ENCODE peak calls at places on chromosome X, in five cellular contexts. One of them, this sample, is unnamed.

GRCh38 chrX:147675819-147676218 is 235.9 kb upstream of the FMR1 start:
- DNase-seq in neural progenitor cell: no peak
- DNase-seq in hepatocyte: no peak
- DNase-seq in uterus: no peak
- DNase-seq in aorta: no peak
- DNase-seq in this sample: no peak

GRCh38 chrX:12770440-12770839 is 20.8 kb upstream of the PRPS2 start:
- DNase-seq in aorta: no peak
- DNase-seq in neural progenitor cell: peak
- DNase-seq in hepatocyte: peak
- DNase-seq in uterus: no peak
- DNase-seq in this sample: no peak

GRCh38 chrX:23704673-23705206 is 37.4 kb downstream of the PRDX4 start:
- DNase-seq in hepatocyte: no peak
- DNase-seq in aorta: no peak
- DNase-seq in neural progenitor cell: no peak
- DNase-seq in uterus: no peak
- DNase-seq in this sample: no peak

GRCh38 chrX:96435636-96436035 is 249.0 kb upstream of the DIAPH2 start:
- DNase-seq in hepatocyte: no peak
- DNase-seq in uterus: no peak
- DNase-seq in neural progenitor cell: no peak
- DNase-seq in aorta: no peak
- DNase-seq in this sample: no peak

GRCh38 chrX:30793075-30793766 is 95.8 kb downstream of the TAB3 start:
- DNase-seq in uterus: no peak
- DNase-seq in neural progenitor cell: no peak
- DNase-seq in hepatocyte: no peak
- DNase-seq in aorta: peak
- DNase-seq in this sample: no peak

GRCh38 chrX:153643431-153644351 is 3.3 kb upstream of the DUSP9 start:
- DNase-seq in neural progenitor cell: peak
- DNase-seq in hepatocyte: no peak
- DNase-seq in aorta: peak
- DNase-seq in uterus: no peak
- DNase-seq in this sample: no peak

GRCh38 chrX:791479-792034 is 161.0 kb downstream of the SHOX start:
- DNase-seq in neural progenitor cell: peak
- DNase-seq in aorta: no peak
- DNase-seq in uterus: no peak
- DNase-seq in hepatocyte: no peak
- DNase-seq in this sample: no peak

GRCh38 chrX:24990585-24990984 is 25.2 kb downstream of the ARX start:
- DNase-seq in neural progenitor cell: peak
- DNase-seq in aorta: no peak
- DNase-seq in hepatocyte: no peak
- DNase-seq in uterus: no peak
- DNase-seq in this sample: no peak

GRCh38 chrX:68846536-68846935 is 17.7 kb downstream of the EFNB1 start:
- DNase-seq in neural progenitor cell: peak
- DNase-seq in hepatocyte: no peak
- DNase-seq in aorta: no peak
- DNase-seq in uterus: no peak
- DNase-seq in this sample: no peak

GRCh38 chrX:10636337-10636736 is 16.0 kb upstream of the MID1 start:
- DNase-seq in aorta: no peak
- DNase-seq in uterus: peak
- DNase-seq in neural progenitor cell: peak
- DNase-seq in hepatocyte: peak
- DNase-seq in this sample: no peak

GRCh38 chrX:138411048-138411447 is 300.5 kb downstream of the FGF13 start:
- DNase-seq in neural progenitor cell: no peak
- DNase-seq in aorta: no peak
- DNase-seq in uterus: no peak
- DNase-seq in hepatocyte: peak
- DNase-seq in this sample: no peak

GRCh38 chrX:31572396-31572795 is 500.6 kb upstream of the FTHL17 start:
- DNase-seq in aorta: no peak
- DNase-seq in hepatocyte: no peak
- DNase-seq in uterus: no peak
- DNase-seq in neural progenitor cell: no peak
- DNase-seq in this sample: no peak

GRCh38 chrX:71492086-71493065 is 40.5 kb upstream of the OGT start:
- DNase-seq in uterus: peak
- DNase-seq in hepatocyte: no peak
- DNase-seq in neural progenitor cell: no peak
- DNase-seq in aorta: peak
- DNase-seq in this sample: peak

GRCh38 chrX:37371578-37371981 is 22.4 kb downstream of the PRRG1 start:
- DNase-seq in hepatocyte: no peak
- DNase-seq in uterus: no peak
- DNase-seq in aorta: peak
- DNase-seq in neural progenitor cell: no peak
- DNase-seq in this sample: no peak

GRCh38 chrX:69506617-69507499 is 2.7 kb downstream of the NALF2 start:
- DNase-seq in hepatocyte: no peak
- DNase-seq in neural progenitor cell: no peak
- DNase-seq in uterus: no peak
- DNase-seq in aorta: no peak
- DNase-seq in this sample: no peak

GRCh38 chrX:153703036-153703370 is 15.3 kb downstream of the SLC6A8 start:
- DNase-seq in hepatocyte: no peak
- DNase-seq in aorta: peak
- DNase-seq in uterus: peak
- DNase-seq in neural progenitor cell: no peak
- DNase-seq in this sample: no peak

GRCh38 chrX:40952855-40953254 is 132.4 kb upstream of the USP9X start:
- DNase-seq in neural progenitor cell: no peak
- DNase-seq in aorta: no peak
- DNase-seq in hepatocyte: no peak
- DNase-seq in uterus: no peak
- DNase-seq in this sample: no peak

DNA sequence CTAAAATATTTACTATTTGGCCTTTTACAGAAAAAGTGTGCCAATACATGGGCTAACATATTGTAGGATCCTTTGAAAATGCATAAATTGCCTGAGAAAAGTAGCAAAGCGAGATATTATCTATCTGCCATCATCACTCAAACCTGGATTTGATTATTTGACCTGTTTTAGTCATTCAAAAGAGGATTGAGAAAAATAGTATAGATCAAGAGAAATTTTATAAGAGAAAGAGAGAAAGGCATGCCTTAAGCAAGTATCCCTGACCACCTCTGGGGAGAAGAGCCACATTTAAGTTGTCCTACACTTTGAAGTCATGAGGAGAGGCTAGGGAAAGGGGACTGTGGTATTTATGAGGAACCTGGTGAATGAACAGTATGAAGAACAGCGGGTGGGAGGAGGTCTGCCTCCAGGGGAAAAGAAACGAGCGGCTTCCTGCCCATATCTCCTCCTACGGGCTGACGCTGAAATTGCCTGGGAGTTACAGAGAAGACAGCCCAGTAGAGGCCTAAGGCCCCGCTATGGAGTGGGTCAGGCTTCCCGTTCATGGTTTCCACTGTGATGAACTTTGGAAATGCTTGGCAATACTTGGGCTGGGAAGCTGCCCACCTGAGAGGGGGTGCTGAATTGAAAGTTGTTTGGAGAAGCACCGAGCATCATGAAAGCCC is 106.8 kb upstream of the ACSL4 start:
- DNase-seq in hepatocyte: peak
- DNase-seq in neural progenitor cell: peak
- DNase-seq in aorta: no peak
- DNase-seq in uterus: peak
- DNase-seq in this sample: no peak
- H3K27ac ChIP-seq in hepatocyte: peak
- H3K27ac ChIP-seq in neural progenitor cell: no peak
- H3K27ac ChIP-seq in aorta: no peak
- H3K27ac ChIP-seq in uterus: peak
- H3K27ac ChIP-seq in this sample: no peak

GRCh38 chrX:129590596-129590995 is 50.5 kb downstream of the OCRL start:
- DNase-seq in uterus: no peak
- DNase-seq in aorta: no peak
- DNase-seq in neural progenitor cell: no peak
- DNase-seq in hepatocyte: no peak
- DNase-seq in this sample: no peak
- H3K27ac ChIP-seq in uterus: no peak
- H3K27ac ChIP-seq in aorta: no peak
- H3K27ac ChIP-seq in neural progenitor cell: no peak
- H3K27ac ChIP-seq in hepatocyte: no peak
- H3K27ac ChIP-seq in this sample: no peak

GRCh38 chrX:49054073-49054762 is 4.6 kb upstream of the CCDC120 start:
- DNase-seq in uterus: no peak
- DNase-seq in neural progenitor cell: no peak
- DNase-seq in aorta: no peak
- DNase-seq in hepatocyte: no peak
- DNase-seq in this sample: no peak
- H3K27ac ChIP-seq in uterus: peak
- H3K27ac ChIP-seq in neural progenitor cell: no peak
- H3K27ac ChIP-seq in aorta: peak
- H3K27ac ChIP-seq in hepatocyte: peak
- H3K27ac ChIP-seq in this sample: peak

GRCh38 chrX:63750846-63751245 is 34.2 kb downstream of the ARHGEF9 start:
- DNase-seq in uterus: no peak
- DNase-seq in neural progenitor cell: peak
- DNase-seq in aorta: no peak
- DNase-seq in hepatocyte: no peak
- DNase-seq in this sample: no peak

GRCh38 chrX:63747331-63747730 is 37.7 kb downstream of the ARHGEF9 start:
- DNase-seq in hepatocyte: no peak
- DNase-seq in neural progenitor cell: no peak
- DNase-seq in aorta: no peak
- DNase-seq in uterus: no peak
- DNase-seq in this sample: no peak

GRCh38 chrX:63754141-63754859 is 30.7 kb downstream of the ARHGEF9 start:
- DNase-seq in hepatocyte: peak
- DNase-seq in aorta: no peak
- DNase-seq in uterus: no peak
- DNase-seq in neural progenitor cell: no peak
- DNase-seq in this sample: no peak

GRCh38 chrX:63754860-63755579 is 30.0 kb downstream of the ARHGEF9 start:
- DNase-seq in hepatocyte: peak
- DNase-seq in aorta: peak
- DNase-seq in uterus: peak
- DNase-seq in neural progenitor cell: peak
- DNase-seq in this sample: peak

GRCh38 chrX:63751481-63751880 is 33.5 kb downstream of the ARHGEF9 start:
- DNase-seq in aorta: no peak
- DNase-seq in neural progenitor cell: no peak
- DNase-seq in hepatocyte: no peak
- DNase-seq in uterus: no peak
- DNase-seq in this sample: no peak
- H3K27ac ChIP-seq in aorta: peak
- H3K27ac ChIP-seq in neural progenitor cell: peak
- H3K27ac ChIP-seq in hepatocyte: no peak
- H3K27ac ChIP-seq in uterus: no peak
- H3K27ac ChIP-seq in this sample: no peak

DNA sequence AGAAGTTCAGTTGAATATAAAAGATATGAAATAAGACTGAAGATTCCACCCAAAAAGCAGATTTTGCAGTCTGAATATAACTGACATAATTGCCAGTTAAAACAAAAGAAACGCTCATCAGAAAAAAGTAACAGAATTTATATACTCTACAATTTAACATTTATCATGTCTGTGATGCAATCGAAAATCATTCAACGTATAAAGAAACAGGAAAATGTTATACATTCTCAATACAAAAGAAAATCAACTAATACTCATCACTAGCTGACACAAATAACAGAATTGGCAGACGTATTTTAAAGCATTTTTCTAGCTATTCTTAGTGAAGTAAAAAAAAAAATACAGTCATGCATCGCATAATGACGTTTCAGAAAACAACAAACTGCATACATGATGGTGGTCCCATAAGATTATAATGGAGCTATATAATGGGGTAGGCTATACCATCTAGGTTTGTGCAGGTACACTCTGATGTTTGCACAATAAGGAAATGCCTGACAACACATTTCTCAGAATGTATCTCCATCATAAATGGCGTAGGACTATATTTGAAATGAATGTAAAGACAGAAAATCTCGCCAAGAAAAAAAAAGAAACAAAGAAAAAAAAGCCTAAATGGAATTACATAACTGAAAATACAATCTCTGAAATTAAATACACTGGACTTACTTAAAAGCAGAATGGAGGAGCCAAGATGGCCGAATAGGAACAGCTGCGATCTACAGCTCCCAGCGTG is 34.3 kb downstream of the OR13H1 start:
- DNase-seq in aorta: no peak
- DNase-seq in uterus: no peak
- DNase-seq in neural progenitor cell: peak
- DNase-seq in hepatocyte: no peak
- DNase-seq in this sample: no peak
- H3K27ac ChIP-seq in aorta: no peak
- H3K27ac ChIP-seq in uterus: no peak
- H3K27ac ChIP-seq in neural progenitor cell: peak
- H3K27ac ChIP-seq in hepatocyte: peak
- H3K27ac ChIP-seq in this sample: no peak